ENCODE peak calls at places on chromosomes 3 and 15, in eight cellular contexts. D is GM10248, Q is astrocyte of the spinal cord, G is BJ, K is AG04450, E is suprapubic skin, Z is transverse colon, N is B cell. R is an unnamed sample.

GRCh38 chr15:38705421-38706219 is 141.0 kb upstream of the RASGRP1 start:
- DNase-seq in N (no peak), Q (no peak), D (no peak), Z (no peak), E (no peak), G (no peak), K (no peak), R (no peak)

GRCh38 chr3:98587654-98588532 is 5.5 kb downstream of the CPOX start:
- DNase-seq in N (no peak), Q (no peak), D (no peak), G (no peak), E (no peak), K (no peak), Z (no peak), R (no peak)

GRCh38 chr3:59043391-59043790 is 6.4 kb downstream of the CFAP20DC start:
- DNase-seq in N (no peak), Q (no peak), D (no peak), G (no peak), K (no peak), Z (no peak), E (no peak), R (no peak)

GRCh38 chr15:58212909-58213526 is 74.8 kb downstream of the AQP9 start:
- DNase-seq in N (no peak), Z (no peak), G (no peak), E (no peak), Q (peak; percentile 46), D (no peak), K (no peak), R (no peak)

GRCh38 chr3:194872669-194872977 is 186.9 kb downstream of the FAM43A start:
- DNase-seq in N (no peak), K (peak; percentile 64), D (no peak), G (peak; percentile 51), Q (peak; percentile 51), Z (no peak), E (no peak), R (no peak)

GRCh38 chr15:100918690-100919480 is at the start of gene LRRK1:
- DNase-seq in E (no peak), K (no peak), G (no peak), N (peak; percentile 88), Z (peak; percentile 52), D (peak; percentile 65), Q (peak; percentile 57), R (no peak)

GRCh38 chr15:64775551-64776401 is at the start of gene RBPMS2:
- DNase-seq in N (peak; percentile 36), Q (no peak), G (no peak), Z (no peak), K (no peak), D (peak; percentile 68), E (no peak), R (peak; percentile 18)

GRCh38 chr3:117736851-117737250 is 1027.3 kb downstream of the TUSC7 start:
- DNase-seq in K (no peak), G (no peak), Q (peak; percentile 9), D (no peak), E (no peak), N (no peak), Z (no peak), R (no peak)

GRCh38 chr15:52797625-52798501 is 7.7 kb upstream of the ONECUT1 start:
- DNase-seq in G (no peak), K (no peak), Z (no peak), Q (no peak), E (peak; percentile 54), D (peak; percentile 26), N (peak; percentile 26), R (no peak)

GRCh38 chr3:50983887-50984286 is 309.2 kb downstream of the DOCK3 start:
- DNase-seq in K (no peak), G (no peak), D (no peak), Z (no peak), N (no peak), Q (no peak), E (no peak), R (no peak)

GRCh38 chr3:50982540-50983325 is 308.0 kb downstream of the DOCK3 start:
- DNase-seq in Q (no peak), G (no peak), K (no peak), E (no peak), D (no peak), N (no peak), Z (no peak), R (no peak)

GRCh38 chr3:50978991-50979667 is 304.4 kb downstream of the DOCK3 start:
- DNase-seq in K (no peak), N (no peak), Z (no peak), E (no peak), D (no peak), Q (no peak), G (no peak), R (no peak)
- TF ChIP-seq CTCF in K (no peak), N (no peak), Z (no peak), E (no peak), D (no peak), Q (peak; percentile 5), G (no peak), R (no peak)

GRCh38 chr15:78711638-78712037 is 70.6 kb upstream of the CHRNB4 start:
- DNase-seq in G (no peak), Z (no peak), E (no peak), Q (no peak), N (no peak), K (no peak), D (no peak), R (no peak)
- TF ChIP-seq CTCF in G (no peak), Z (no peak), E (no peak), Q (no peak), N (no peak), K (no peak), D (no peak), R (no peak)

GRCh38 chr3:51719413-51720025 is 12.7 kb downstream of the GRM2 start:
- DNase-seq in Q (no peak), Z (no peak), K (no peak), E (no peak), G (no peak), N (no peak), D (peak; percentile 16), R (no peak)

GRCh38 chr3:51720292-51721061 is 13.6 kb downstream of the GRM2 start:
- DNase-seq in Q (no peak), N (no peak), D (no peak), G (no peak), E (no peak), Z (no peak), K (no peak), R (no peak)

GRCh38 chr3:51717446-51717845 is 10.6 kb downstream of the GRM2 start:
- DNase-seq in G (no peak), Q (no peak), N (no peak), E (no peak), Z (no peak), K (no peak), D (no peak), R (no peak)

GRCh38 chr3:51717947-51718346 is 11.1 kb downstream of the GRM2 start:
- DNase-seq in Q (no peak), D (peak; percentile 15), E (no peak), Z (no peak), N (no peak), G (no peak), K (no peak), R (no peak)

DNA sequence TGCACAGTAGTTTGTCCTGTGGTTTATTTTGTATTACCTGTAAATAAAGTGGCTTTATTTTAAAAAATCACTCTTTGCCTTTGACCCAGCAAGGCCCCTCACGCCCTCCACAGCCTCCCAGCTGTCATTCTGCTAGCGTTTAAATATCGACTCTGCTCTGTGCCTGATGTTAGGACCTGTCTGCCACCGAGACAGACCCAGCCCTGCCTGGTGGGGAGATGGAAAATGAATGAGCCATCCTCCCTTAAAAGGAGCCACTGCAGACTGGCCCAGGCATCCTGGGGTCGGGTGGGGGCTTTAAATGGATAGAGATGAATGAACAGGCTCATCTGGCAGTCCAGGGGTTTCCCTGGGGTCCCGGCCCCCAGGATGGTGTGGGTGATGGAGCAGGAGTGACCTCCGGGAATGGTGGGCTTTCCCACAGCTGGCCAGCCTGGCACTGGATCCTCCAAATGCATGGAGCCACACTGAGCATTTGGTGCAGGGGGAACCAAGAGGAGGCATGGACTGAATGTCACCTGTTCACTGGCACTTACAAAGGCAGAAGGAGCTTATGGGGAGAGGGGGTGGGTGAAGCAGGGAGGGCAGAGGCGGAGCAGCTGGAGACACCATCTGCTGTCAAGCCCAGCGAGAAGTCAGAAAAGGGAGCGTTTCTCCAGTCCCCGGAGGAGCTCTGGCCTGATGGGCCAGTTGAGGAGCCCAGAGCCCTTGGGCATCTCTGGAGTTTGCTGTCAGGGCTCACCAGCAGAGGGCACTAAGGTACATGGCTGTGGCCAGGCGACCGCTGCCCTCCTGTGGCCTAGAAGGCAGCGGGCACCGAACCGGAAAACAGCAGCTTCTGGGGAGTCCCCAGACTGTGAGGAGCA is 11.9 kb downstream of the GRM2 start:
- DNase-seq in N (peak; percentile 28), Z (peak; percentile 73), K (no peak), D (peak; percentile 82), Q (peak; percentile 4), G (no peak), E (no peak), R (peak; percentile 33)
- TF ChIP-seq CTCF in N (peak; percentile 9), Z (peak; percentile 61), K (peak; percentile 56), D (peak; percentile 73), Q (peak; percentile 69), G (peak; percentile 76), E (peak; percentile 39), R (no peak)

GRCh38 chr3:138479355-138479964 is 45.0 kb downstream of the ESYT3 start:
- DNase-seq in N (peak; percentile 28), Q (peak; percentile 47), K (no peak), G (no peak), E (no peak), D (peak; percentile 53), Z (no peak), R (no peak)
- TF ChIP-seq CTCF in N (peak; percentile 51), Q (peak; percentile 93), K (peak; percentile 95), G (peak; percentile 91), E (no peak), D (peak; percentile 73), Z (peak; percentile 41), R (peak; percentile 44)